ENCODE peak calls at places on chromosomes 16 and 17, in nine cellular contexts. B is esophagus muscularis mucosa, Y is transverse colon, A is sigmoid colon, X is breast epithelium, G is stomach, S is HCT116, I is prostate gland, R is H1. E is an unnamed sample. For H3K4me1, the result is how much of the 10 kb centered on the place peaks cover.

GRCh38 chr16:83994703-83995102 is 26.7 kb downstream of the NECAB2 start:
- DNase-seq in S (no peak), B (no peak), I (no peak), Y (no peak), R (no peak), X (no peak), G (no peak), A (no peak), E (no peak)

GRCh38 chr17:4420692-4421131 is 13.0 kb upstream of the SPNS3 start:
- DNase-seq in B (no peak), G (peak), S (peak), I (peak), A (no peak), X (peak), R (no peak), Y (peak), E (peak)

GRCh38 chr17:56890390-56890789 is 23.5 kb downstream of the TRIM25 start:
- DNase-seq in Y (no peak), S (no peak), G (no peak), I (no peak), A (no peak), B (no peak), R (no peak), X (no peak), E (no peak)

GRCh38 chr17:74354123-74354522 is 7.5 kb downstream of the BTBD17 start:
- DNase-seq in R (no peak), S (peak), I (no peak), X (no peak), G (peak), A (no peak), B (no peak), Y (peak), E (peak)

GRCh38 chr16:58515871-58516767 is 802 bp downstream of the SETD6 start:
- DNase-seq in A (peak), I (no peak), X (no peak), R (no peak), G (peak), Y (peak), S (no peak), B (no peak), E (peak)

GRCh38 chr16:59179446-59180082 is 445.4 kb upstream of the GOT2 start:
- DNase-seq in G (no peak), Y (no peak), R (no peak), I (no peak), A (no peak), B (no peak), X (no peak), S (no peak), E (no peak)

GRCh38 chr17:48322060-48322459 is 108.0 kb downstream of the SKAP1 start:
- DNase-seq in B (no peak), S (no peak), I (no peak), X (no peak), G (no peak), R (no peak), Y (no peak), A (no peak), E (no peak)

GRCh38 chr17:50196826-50197225 is 4.6 kb downstream of the COL1A1 start:
- DNase-seq in A (peak), X (no peak), Y (no peak), R (no peak), S (no peak), G (no peak), I (no peak), B (no peak), E (no peak)

GRCh38 chr17:72972263-72972951 is 120.1 kb downstream of the SLC39A11 start:
- DNase-seq in Y (no peak), G (no peak), A (no peak), B (no peak), S (no peak), X (no peak), I (no peak), R (no peak), E (no peak)

GRCh38 chr16:17499223-17499902 is 28.6 kb upstream of the XYLT1 start:
- DNase-seq in B (no peak), I (no peak), A (no peak), R (no peak), X (no peak), G (no peak), Y (no peak), S (no peak), E (no peak)

GRCh38 chr17:63830278-63830677 is 2.8 kb upstream of the FTSJ3 start:
- DNase-seq in R (no peak), Y (no peak), S (no peak), X (no peak), A (no peak), I (no peak), B (no peak), G (no peak), E (no peak)
- TF ChIP-seq POLR2AphosphoS5 in R (no peak), Y (no peak), S (no peak), X (no peak), A (no peak), I (no peak), B (no peak), G (no peak), E (no peak)

GRCh38 chr17:18184143-18185007 is 747 bp downstream of the ALKBH5 start:
- DNase-seq in S (no peak), B (no peak), Y (peak), I (peak), X (peak), A (peak), G (peak), R (no peak), E (peak)
- H3K4me1 ChIP-seq in S (under half), B (under half), Y (under half), I (under half), X (under half), A (half or more), G (half or more), R (under half), E (half or more)

DNA sequence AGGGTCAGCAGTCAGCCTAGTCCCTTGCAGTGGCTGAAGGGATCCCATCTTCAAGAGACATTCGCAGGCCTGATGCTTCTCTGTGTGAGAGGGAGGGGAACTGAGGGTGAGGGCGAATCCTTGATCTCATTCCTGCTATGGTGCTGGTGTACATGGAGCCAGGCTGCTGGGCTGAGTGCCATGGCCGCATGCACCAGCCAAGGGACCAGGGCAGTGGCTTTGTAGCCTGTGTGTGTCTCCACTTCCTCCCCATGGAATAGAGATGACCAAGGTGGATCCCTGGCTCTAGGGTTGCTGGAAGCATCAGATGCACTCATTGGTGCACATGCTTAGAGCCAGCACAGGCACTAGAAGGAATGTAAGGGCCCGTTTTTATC is 195.0 kb downstream of the FOXL1 start:
- DNase-seq in B (no peak), G (no peak), R (no peak), S (no peak), X (no peak), I (no peak), Y (no peak), A (peak), E (no peak)
- TF ChIP-seq POLR2A in B (no peak), G (no peak), R (no peak), S (no peak), X (no peak), I (no peak), Y (no peak), A (no peak), E (no peak)

GRCh38 chr16:75294773-75295172 is 43.3 kb upstream of the BCAR1 start:
- DNase-seq in G (no peak), Y (no peak), A (no peak), R (no peak), S (no peak), X (no peak), B (no peak), I (no peak), E (no peak)

GRCh38 chr16:75298252-75298651 is 46.8 kb upstream of the BCAR1 start:
- DNase-seq in X (no peak), A (no peak), B (no peak), R (no peak), Y (no peak), I (no peak), G (no peak), S (no peak), E (no peak)

GRCh38 chr16:75293746-75294145 is 42.3 kb upstream of the BCAR1 start:
- DNase-seq in I (no peak), A (no peak), R (no peak), Y (no peak), S (no peak), G (no peak), X (no peak), B (no peak), E (no peak)

GRCh38 chr16:75293173-75293572 is 41.7 kb upstream of the BCAR1 start:
- DNase-seq in S (no peak), G (no peak), R (no peak), B (no peak), I (no peak), Y (no peak), A (no peak), X (no peak), E (no peak)

GRCh38 chr16:75296606-75297005 is 45.2 kb upstream of the BCAR1 start:
- DNase-seq in I (no peak), B (no peak), G (no peak), A (peak), S (no peak), X (no peak), Y (no peak), R (no peak), E (no peak)
- TF ChIP-seq POLR2AphosphoS5 in I (no peak), B (peak), G (no peak), A (no peak), S (no peak), X (no peak), Y (no peak), R (no peak), E (no peak)

GRCh38 chr17:43669971-43670644 is 8.4 kb upstream of the MEOX1 start:
- DNase-seq in X (no peak), S (no peak), I (no peak), G (peak), B (no peak), Y (peak), A (no peak), R (no peak), E (no peak)
- H3K4me1 ChIP-seq in X (under half), S (under half), I (under half), G (under half), B (under half), Y (under half), A (under half), R (under half), E (under half)

GRCh38 chr17:81081619-81082176 is 46.7 kb downstream of the BAIAP2 start:
- DNase-seq in A (no peak), Y (no peak), I (no peak), X (no peak), R (no peak), S (no peak), G (peak), B (no peak), E (no peak)

GRCh38 chr17:81081217-81081616 is 46.3 kb downstream of the BAIAP2 start:
- DNase-seq in R (no peak), A (no peak), X (no peak), Y (no peak), B (no peak), I (no peak), S (no peak), G (no peak), E (no peak)

GRCh38 chr17:81080056-81080455 is 45.1 kb downstream of the BAIAP2 start:
- DNase-seq in G (no peak), B (no peak), R (no peak), X (no peak), A (no peak), I (no peak), Y (no peak), S (no peak), E (no peak)

GRCh38 chr17:81083125-81083765 is 48.3 kb downstream of the BAIAP2 start:
- DNase-seq in B (no peak), X (peak), A (no peak), I (peak), G (peak), S (no peak), R (no peak), Y (no peak), E (peak)

DNA sequence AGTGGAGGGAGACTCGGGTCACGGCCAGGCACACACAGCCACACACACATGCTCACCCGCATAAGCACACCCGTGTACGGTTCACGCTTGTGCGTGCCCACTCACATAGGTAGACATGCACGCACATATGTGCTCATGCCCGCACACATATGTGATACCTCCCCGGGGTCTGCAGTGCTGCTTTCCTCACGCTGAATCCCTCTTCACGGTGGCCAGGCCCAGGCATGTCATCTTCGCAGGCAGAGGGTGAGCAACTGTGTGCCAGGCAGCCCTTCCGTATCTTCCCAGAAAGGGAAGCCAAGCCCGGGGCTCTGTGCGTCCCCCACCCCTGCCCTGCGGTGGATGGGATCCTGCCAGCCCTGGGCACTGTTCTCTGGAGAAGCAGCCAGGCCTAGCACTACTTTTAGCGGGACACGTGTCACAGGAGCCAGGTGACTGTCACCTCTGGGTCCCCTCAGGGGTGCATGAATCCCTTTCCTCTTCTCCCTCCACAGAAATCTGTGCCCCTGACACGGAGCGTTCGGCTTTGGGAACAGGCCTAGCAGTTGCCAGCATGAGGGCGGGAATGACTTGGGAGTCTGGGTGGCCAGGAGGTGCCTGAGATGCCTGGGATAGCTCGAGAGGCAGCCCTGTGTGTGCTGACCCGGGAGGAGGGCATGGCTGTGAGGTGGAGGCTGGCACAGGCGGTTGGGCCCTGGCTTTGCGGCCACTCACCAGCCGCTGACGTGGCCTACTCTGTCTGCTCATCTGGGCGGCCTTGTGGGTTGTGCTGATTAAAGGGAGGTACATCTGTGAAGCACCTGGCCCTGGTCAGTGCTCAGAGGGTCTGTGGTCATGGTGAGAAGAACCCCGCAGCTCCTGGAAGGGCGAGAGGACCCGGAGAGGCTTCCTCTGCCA is 47.5 kb downstream of the BAIAP2 start:
- DNase-seq in B (no peak), Y (no peak), I (no peak), A (no peak), G (peak), R (no peak), S (no peak), X (peak), E (peak)
- TF ChIP-seq POLR2A in B (no peak), Y (no peak), I (no peak), A (no peak), G (no peak), R (no peak), S (no peak), X (no peak), E (peak)

E was measured in upper lobe of left lung.